ENCODE peak calls at places on chromosomes 16 and 17, in eight cellular contexts. U is stimulated activated CD4-positive, alpha-beta T cell treated with anti-CD3 and anti-CD28 coated beads, Interleukin-1b, Interleukin-23, amount 100 ng/mL, for 24 hours; A is CD4-positive, alpha-beta T cell; B is OCI-LY7; N is mesendoderm; D is cardiac muscle cell; V is KBM-7; L is endothelial cell. Z is an unnamed sample.

GRCh38 chr17:77740481-77740880 is 218.0 kb upstream of the TNRC6C start:
- DNase-seq in U (no peak), A (no peak), B (no peak), N (no peak), D (no peak), V (no peak), L (no peak), Z (no peak)

GRCh38 chr16:54425681-54426549 is 139.3 kb upstream of the IRX3 start:
- DNase-seq in U (no peak), A (no peak), B (no peak), N (no peak), D (no peak), V (no peak), L (no peak), Z (no peak)

GRCh38 chr16:50202926-50203624 is 50.0 kb downstream of the TENT4B start:
- DNase-seq in U (no peak), A (no peak), B (no peak), N (peak; percentile 81), D (peak; percentile 29), V (no peak), L (no peak), Z (no peak)

GRCh38 chr16:19595043-19595767 is 39.7 kb downstream of the VPS35L start:
- DNase-seq in U (no peak), A (no peak), B (no peak), N (peak; percentile 78), D (no peak), V (no peak), L (no peak), Z (no peak)

GRCh38 chr17:68570531-68570930 is 30.6 kb downstream of the FAM20A start:
- DNase-seq in U (no peak), A (no peak), B (no peak), N (no peak), D (no peak), V (no peak), L (no peak), Z (no peak)

GRCh38 chr17:62675260-62675659 is 47.8 kb downstream of the MRC2 start:
- DNase-seq in U (no peak), A (no peak), B (no peak), N (no peak), D (no peak), V (no peak), L (no peak), Z (no peak)

GRCh38 chr16:492211-492875 is 35.2 kb upstream of the CAPN15 start:
- DNase-seq in U (no peak), A (no peak), B (no peak), N (no peak), D (no peak), V (no peak), L (no peak), Z (no peak)

GRCh38 chr16:67245674-67246080 is 1.6 kb downstream of the FHOD1 start:
- DNase-seq in U (no peak), A (no peak), B (no peak), N (no peak), D (no peak), V (no peak), L (no peak), Z (no peak)

GRCh38 chr17:80605326-80606066 is 60.9 kb downstream of the RPTOR start:
- DNase-seq in U (peak; percentile 53), A (peak; percentile 14), B (peak; percentile 80), N (no peak), D (no peak), V (peak; percentile 55), L (no peak), Z (no peak)

GRCh38 chr16:63185235-63185780 is 1149.1 kb upstream of the CDH8 start:
- DNase-seq in U (no peak), A (no peak), B (no peak), N (peak; percentile 33), D (no peak), V (no peak), L (no peak), Z (peak; percentile 4)

GRCh38 chr16:30122621-30123160 is 329 bp downstream of the MAPK3 start:
- DNase-seq in U (no peak), A (no peak), B (peak; percentile 16), N (no peak), D (no peak), V (no peak), L (no peak), Z (no peak)

GRCh38 chr16:78198299-78198698 is 98.8 kb downstream of the WWOX start:
- DNase-seq in U (no peak), A (no peak), B (no peak), N (no peak), D (no peak), V (no peak), L (no peak), Z (no peak)

GRCh38 chr16:20166531-20167235 is 93.0 kb upstream of the GPR139 start:
- DNase-seq in U (no peak), A (no peak), B (no peak), N (peak; percentile 77), D (no peak), V (no peak), L (no peak), Z (no peak)

GRCh38 chr16:68668266-68668665 is 23.2 kb downstream of the CDH3 start:
- DNase-seq in U (no peak), A (no peak), B (no peak), N (no peak), D (no peak), V (peak; percentile 63), L (no peak), Z (no peak)

GRCh38 chr16:15399317-15399716 is 3.8 kb downstream of the MPV17L start:
- DNase-seq in U (no peak), A (no peak), B (no peak), N (no peak), D (no peak), V (no peak), L (no peak), Z (no peak)

GRCh38 chr17:56752263-56752662 is 81.5 kb downstream of the C17orf67 start:
- DNase-seq in U (no peak), A (no peak), B (no peak), N (no peak), D (no peak), V (peak; percentile 38), L (no peak), Z (no peak)

GRCh38 chr16:67949645-67950044 is 5.7 kb upstream of the LCAT start:
- DNase-seq in U (no peak), A (no peak), B (no peak), N (no peak), D (no peak), V (no peak), L (no peak), Z (no peak)

GRCh38 chr16:5841934-5842333 is 744.3 kb upstream of the EEF2KMT start:
- DNase-seq in U (no peak), A (no peak), B (no peak), N (no peak), D (no peak), V (no peak), L (no peak), Z (no peak)

GRCh38 chr17:27533874-27534815 is 77.9 kb downstream of the KSR1 start:
- DNase-seq in U (no peak), A (no peak), B (no peak), N (peak; percentile 74), D (no peak), V (no peak), L (no peak), Z (no peak)

GRCh38 chr17:27499451-27500265 is 43.4 kb downstream of the KSR1 start:
- DNase-seq in U (no peak), A (no peak), B (no peak), N (no peak), D (no peak), V (no peak), L (no peak), Z (no peak)

GRCh38 chr17:75239778-75240393 is 21.5 kb downstream of the GGA3 start:
- DNase-seq in U (no peak), A (no peak), B (no peak), N (no peak), D (no peak), V (no peak), L (no peak), Z (no peak)

GRCh38 chr16:84509032-84509950 is 4.8 kb upstream of the MEAK7 start:
- DNase-seq in U (no peak), A (no peak), B (no peak), N (peak; percentile 82), D (no peak), V (no peak), L (no peak), Z (no peak)

GRCh38 chr17:56350592-56350991 is 197.3 kb downstream of the ANKFN1 start:
- DNase-seq in U (no peak), A (no peak), B (no peak), N (no peak), D (no peak), V (no peak), L (no peak), Z (no peak)

GRCh38 chr17:17837966-17838962 is 1.5 kb upstream of the SREBF1 start:
- DNase-seq in U (no peak), A (no peak), B (peak; percentile 14), N (peak; percentile 96), D (no peak), V (peak; percentile 83), L (peak; percentile 77), Z (no peak)

GRCh38 chr17:76781056-76781982 is 43.4 kb downstream of the MFSD11 start:
- DNase-seq in U (no peak), A (no peak), B (peak; percentile 55), N (peak; percentile 54), D (peak; percentile 46), V (peak; percentile 26), L (no peak), Z (no peak)

GRCh38 chr16:86494039-86494564 is 16.2 kb upstream of the FOXF1 start:
- DNase-seq in U (no peak), A (no peak), B (no peak), N (no peak), D (no peak), V (no peak), L (no peak), Z (no peak)